ENCODE peak calls at places on chromosomes 6 and 20, in six cellular contexts. P, L, D, G, Z and R are unnamed samples.

GRCh38 chr20:48760403-48760889 is 67.4 kb downstream of the PREX1 start:
- DNase-seq in P (no peak), L (no peak), D (peak), G (peak), Z (peak), R (peak)

GRCh38 chr6:24734166-24734565 is 15.2 kb upstream of the C6orf62 start:
- DNase-seq in P (no peak), L (no peak), D (no peak), G (no peak), Z (no peak), R (no peak)

GRCh38 chr20:59985864-59986263 is 27.6 kb downstream of the CDH26 start:
- DNase-seq in P (no peak), L (no peak), D (no peak), G (no peak), Z (no peak), R (no peak)

GRCh38 chr6:157989541-157990289 is 8.1 kb downstream of the SYNJ2 start:
- DNase-seq in P (peak), L (no peak), D (no peak), G (peak), Z (peak), R (peak)

GRCh38 chr20:32702706-32703425 is 29.1 kb upstream of the C20orf203 start:
- DNase-seq in P (no peak), L (no peak), D (no peak), G (no peak), Z (no peak), R (no peak)

GRCh38 chr6:37507690-37508421 is 8.2 kb upstream of the CCDC167 start:
- DNase-seq in P (no peak), L (no peak), D (no peak), G (no peak), Z (peak), R (peak)

GRCh38 chr20:46681032-46681854 is 8.0 kb downstream of the TP53RK start:
- DNase-seq in P (peak), L (peak), D (peak), G (peak), Z (peak), R (peak)

GRCh38 chr6:16544006-16544405 is 217.3 kb downstream of the ATXN1 start:
- DNase-seq in P (peak), L (no peak), D (no peak), G (peak), Z (no peak), R (no peak)

GRCh38 chr6:37207903-37208456 is 38.0 kb downstream of the PIM1 start:
- DNase-seq in P (peak), L (peak), D (peak), G (peak), Z (peak), R (peak)

GRCh38 chr6:24908555-24908954 is 27.2 kb downstream of the RIPOR2 start:
- DNase-seq in P (no peak), L (no peak), D (no peak), G (no peak), Z (no peak), R (no peak)

GRCh38 chr20:45301824-45302251 is 4.8 kb upstream of the RBPJL start:
- DNase-seq in P (no peak), L (no peak), D (no peak), G (no peak), Z (no peak), R (no peak)

GRCh38 chr6:105324386-105325000 is 78.4 kb downstream of the PREP start:
- DNase-seq in P (no peak), L (no peak), D (no peak), G (peak), Z (no peak), R (no peak)

GRCh38 chr6:25017932-25018581 is 82.3 kb upstream of the RIPOR2 start:
- DNase-seq in P (peak), L (peak), D (peak), G (peak), Z (peak), R (peak)

GRCh38 chr6:169966312-169967181 is 215.1 kb downstream of the ERMARD start:
- DNase-seq in P (no peak), L (no peak), D (no peak), G (no peak), Z (no peak), R (peak)

GRCh38 chr6:36381502-36382389 is 5.7 kb downstream of the ETV7 start:
- DNase-seq in P (no peak), L (no peak), D (no peak), G (peak), Z (no peak), R (no peak)

GRCh38 chr6:21708181-21708580 is 114.6 kb downstream of the SOX4 start:
- DNase-seq in P (no peak), L (no peak), D (no peak), G (no peak), Z (no peak), R (no peak)

GRCh38 chr6:106387875-106388274 is 27.4 kb downstream of the CRYBG1 start:
- DNase-seq in P (no peak), L (no peak), D (no peak), G (no peak), Z (no peak), R (no peak)

GRCh38 chr6:13814176-13814937 is at the start of gene MCUR1:
- DNase-seq in P (peak), L (peak), D (peak), G (peak), Z (peak), R (peak)

GRCh38 chr6:119350202-119351004 is 842 bp upstream of the MAN1A1 start:
- DNase-seq in P (no peak), L (peak), D (no peak), G (peak), Z (peak), R (peak)

GRCh38 chr6:14074723-14075503 is 42.7 kb upstream of the CD83 start:
- DNase-seq in P (no peak), L (no peak), D (no peak), G (peak), Z (peak), R (no peak)

GRCh38 chr6:109441069-109441816 is 719 bp downstream of the SMPD2 start:
- DNase-seq in P (peak), L (no peak), D (no peak), G (peak), Z (peak), R (peak)

GRCh38 chr20:23200914-23201313 is 114.8 kb upstream of the CD93 start:
- DNase-seq in P (peak), L (no peak), D (no peak), G (peak), Z (peak), R (peak)

GRCh38 chr20:22554391-22554790 is 30.0 kb downstream of the FOXA2 start:
- DNase-seq in P (no peak), L (no peak), D (no peak), G (no peak), Z (no peak), R (no peak)

GRCh38 chr6:100979269-100979668 is 98.1 kb upstream of the ASCC3 start:
- DNase-seq in P (no peak), L (no peak), D (no peak), G (no peak), Z (no peak), R (no peak)

GRCh38 chr6:43396408-43397149 is 27.1 kb upstream of the ZNF318 start:
- DNase-seq in P (no peak), L (no peak), D (no peak), G (no peak), Z (no peak), R (no peak)

GRCh38 chr6:16635810-16636602 is 125.3 kb downstream of the ATXN1 start:
- DNase-seq in P (no peak), L (no peak), D (no peak), G (peak), Z (no peak), R (peak)

GRCh38 chr6:28634758-28635546 is 109.3 kb downstream of the GPX5 start:
- DNase-seq in P (no peak), L (no peak), D (no peak), G (peak), Z (no peak), R (no peak)

GRCh38 chr6:166855416-166855815 is 100.9 kb downstream of the RNASET2 start:
- DNase-seq in P (no peak), L (no peak), D (no peak), G (no peak), Z (no peak), R (no peak)

GRCh38 chr6:106315765-106316375 is 9.7 kb downstream of the ATG5 start:
- DNase-seq in P (no peak), L (no peak), D (no peak), G (peak), Z (no peak), R (no peak)

GRCh38 chr6:106799008-106799952 is 169.9 kb downstream of the QRSL1 start:
- DNase-seq in P (no peak), L (no peak), D (no peak), G (peak), Z (peak), R (no peak)

GRCh38 chr20:43925786-43926185 is 11.1 kb downstream of the TOX2 start:
- DNase-seq in P (peak), L (no peak), D (no peak), G (no peak), Z (no peak), R (peak)

GRCh38 chr6:21402368-21402767 is 191.2 kb upstream of the SOX4 start:
- DNase-seq in P (no peak), L (no peak), D (no peak), G (no peak), Z (no peak), R (no peak)

GRCh38 chr6:132122871-132123270 is 171.7 kb upstream of the CCN2 start:
- DNase-seq in P (no peak), L (no peak), D (no peak), G (no peak), Z (no peak), R (no peak)

GRCh38 chr20:38458314-38458713 is 14.3 kb upstream of the RALGAPB start:
- DNase-seq in P (no peak), L (no peak), D (no peak), G (no peak), Z (no peak), R (no peak)

GRCh38 chr6:156449128-156449527 is 328.1 kb upstream of the ARID1B start:
- DNase-seq in P (no peak), L (no peak), D (no peak), G (no peak), Z (no peak), R (no peak)